ENCODE peak calls at places on chromosomes 11 and 22, in seven cellular contexts. N is A549, S is heart left ventricle, V is ovary, H is HCT116, P is body of pancreas, E is transverse colon. Y is an unnamed sample.

GRCh38 chr11:127693686-127694085 is 693.1 kb upstream of the KIRREL3 start:
- DNase-seq in N (no peak), S (no peak), V (no peak), H (no peak), P (no peak), E (no peak), Y (no peak)

GRCh38 chr11:46906596-46906995 is 11.8 kb downstream of the LRP4 start:
- DNase-seq in N (no peak), S (no peak), V (no peak), H (no peak), P (no peak), E (no peak), Y (no peak)

GRCh38 chr11:113663567-113663966 is 42.5 kb downstream of the TMPRSS5 start:
- DNase-seq in N (no peak), S (no peak), V (no peak), H (no peak), P (no peak), E (no peak), Y (no peak)

GRCh38 chr11:134854391-134854991 is 442.4 kb upstream of the B3GAT1 start:
- DNase-seq in N (no peak), S (no peak), V (no peak), H (no peak), P (no peak), E (no peak), Y (no peak)

GRCh38 chr11:93005239-93005638 is 35.8 kb downstream of the MTNR1B start:
- DNase-seq in N (no peak), S (no peak), V (no peak), H (no peak), P (no peak), E (no peak), Y (no peak)

GRCh38 chr11:64564947-64565889 is 25.8 kb upstream of the SLC22A12 start:
- DNase-seq in N (no peak), S (no peak), V (no peak), H (no peak), P (no peak), E (no peak), Y (no peak)

GRCh38 chr22:37464181-37464580 is 22.0 kb downstream of the MFNG start:
- DNase-seq in N (no peak), S (no peak), V (no peak), H (no peak), P (no peak), E (peak; percentile 17), Y (no peak)

GRCh38 chr11:78290293-78291176 is 101.8 kb downstream of the USP35 start:
- DNase-seq in N (no peak), S (no peak), V (no peak), H (no peak), P (no peak), E (no peak), Y (no peak)

GRCh38 chr11:70399681-70400112 is 1.4 kb downstream of the CTTN start:
- DNase-seq in N (peak; percentile 94), S (peak; percentile 83), V (peak; percentile 92), H (peak; percentile 87), P (peak; percentile 81), E (peak; percentile 74), Y (peak; percentile 94)

GRCh38 chr11:134071766-134072403 is 3.0 kb downstream of the JAM3 start:
- DNase-seq in N (no peak), S (no peak), V (no peak), H (no peak), P (no peak), E (no peak), Y (no peak)

GRCh38 chr22:39151329-39151975 is 1.0 kb downstream of the CBX7 start:
- DNase-seq in N (no peak), S (no peak), V (peak; percentile 45), H (no peak), P (no peak), E (no peak), Y (peak; percentile 73)

GRCh38 chr11:110787680-110788079 is 75.4 kb upstream of the ARHGAP20 start:
- DNase-seq in N (no peak), S (no peak), V (no peak), H (no peak), P (no peak), E (no peak), Y (no peak)

GRCh38 chr11:590997-591396 is 14.7 kb downstream of the PHRF1 start:
- DNase-seq in N (no peak), S (no peak), V (no peak), H (no peak), P (no peak), E (no peak), Y (no peak)

GRCh38 chr11:94809251-94809650 is 41.1 kb downstream of the AMOTL1 start:
- DNase-seq in N (no peak), S (no peak), V (no peak), H (no peak), P (no peak), E (no peak), Y (no peak)

GRCh38 chr22:28799125-28799833 is 1.1 kb downstream of the XBP1 start:
- DNase-seq in N (peak; percentile 71), S (no peak), V (peak; percentile 47), H (peak; percentile 35), P (peak; percentile 33), E (peak; percentile 69), Y (peak; percentile 91)

GRCh38 chr11:95256204-95256819 is 25.3 kb upstream of the SESN3 start:
- DNase-seq in N (no peak), S (no peak), V (no peak), H (no peak), P (no peak), E (no peak), Y (no peak)

GRCh38 chr11:66047541-66048365 is 1.2 kb downstream of the GAL3ST3 start:
- DNase-seq in N (no peak), S (no peak), V (no peak), H (no peak), P (peak; percentile 45), E (no peak), Y (no peak)

GRCh38 chr11:83521647-83522596 is 235.8 kb upstream of the CCDC90B start:
- DNase-seq in N (no peak), S (no peak), V (no peak), H (no peak), P (no peak), E (no peak), Y (no peak)

GRCh38 chr22:36891646-36892045 is 21.8 kb upstream of the CSF2RB start:
- DNase-seq in N (no peak), S (no peak), V (no peak), H (no peak), P (no peak), E (no peak), Y (no peak)

GRCh38 chr22:40200795-40201194 is 23.1 kb downstream of the TNRC6B start:
- DNase-seq in N (no peak), S (no peak), V (no peak), H (no peak), P (no peak), E (no peak), Y (no peak)

GRCh38 chr11:58286249-58286648 is 18.2 kb upstream of the OR10W1 start:
- DNase-seq in N (peak; percentile 7), S (no peak), V (no peak), H (peak; percentile 23), P (no peak), E (peak; percentile 26), Y (no peak)

GRCh38 chr22:20882855-20883254 is 24.0 kb downstream of the SNAP29 start:
- DNase-seq in N (no peak), S (no peak), V (no peak), H (no peak), P (no peak), E (no peak), Y (no peak)

GRCh38 chr11:29260939-29261705 is 755.7 kb downstream of the KCNA4 start:
- DNase-seq in N (peak; percentile 15), S (no peak), V (no peak), H (peak; percentile 76), P (no peak), E (no peak), Y (no peak)

GRCh38 chr11:13962562-13963168 is at the start of gene SPON1:
- DNase-seq in N (no peak), S (peak; percentile 37), V (peak; percentile 68), H (no peak), P (peak; percentile 34), E (peak; percentile 50), Y (peak; percentile 75)

GRCh38 chr11:14075118-14075601 is 112.6 kb downstream of the SPON1 start:
- DNase-seq in N (no peak), S (no peak), V (no peak), H (no peak), P (no peak), E (no peak), Y (no peak)

DNA sequence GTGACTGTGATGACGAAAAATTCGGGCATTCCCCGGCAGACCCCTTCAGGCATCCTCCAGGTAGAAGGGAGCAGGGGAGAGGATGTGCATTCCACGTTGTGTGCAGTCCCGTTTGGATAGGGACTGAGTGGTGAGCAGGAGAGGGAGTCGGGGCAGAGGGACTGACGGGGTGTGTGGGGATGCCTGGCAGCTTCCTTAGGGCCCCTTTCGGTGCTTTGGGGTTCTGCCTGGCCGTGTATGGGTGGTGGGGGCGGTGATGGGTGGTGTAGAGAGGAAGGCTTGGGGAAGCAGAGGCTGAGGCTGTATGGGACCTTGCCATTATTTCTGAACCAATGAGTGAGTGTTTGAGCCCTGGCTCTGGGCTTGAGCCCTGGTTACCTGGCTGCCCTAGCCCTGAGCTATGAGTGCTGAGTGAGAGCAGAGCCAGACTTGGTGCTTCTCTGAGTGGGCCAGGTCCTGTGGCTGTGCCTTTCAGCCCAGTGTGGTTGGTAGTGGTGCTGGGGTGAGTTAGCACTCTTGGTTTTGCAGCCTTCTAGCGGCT is 914 bp downstream of the INPPL1 start:
- DNase-seq in N (no peak), S (no peak), V (peak; percentile 30), H (no peak), P (no peak), E (no peak), Y (peak; percentile 64)
- TF ChIP-seq POLR2A in N (no peak), S (no peak), V (no peak), H (no peak), P (no peak), E (no peak), Y (no peak)

GRCh38 chr11:73649206-73649605 is 2.8 kb downstream of the PLEKHB1 start:
- DNase-seq in N (no peak), S (no peak), V (no peak), H (no peak), P (no peak), E (no peak), Y (no peak)
- H3K27ac ChIP-seq in N (no peak overlapping the region), S (no peak overlapping the region), V (no peak overlapping the region), H (no peak overlapping the region), P (no peak overlapping the region), E (no peak overlapping the region), Y (peak overlapping the region; percentile 35)

GRCh38 chr11:67266424-67267187 is at the start of gene GRK2:
- DNase-seq in N (peak; percentile 44), S (no peak), V (peak; percentile 58), H (no peak), P (peak; percentile 53), E (no peak), Y (peak; percentile 76)
- H3K4me1 ChIP-seq in N (peaks cover 40% of the 10 kb centered on the region), S (peaks cover 63% of the 10 kb centered on the region), V (peaks cover 27% of the 10 kb centered on the region), H (peaks cover 36% of the 10 kb centered on the region), P (peaks cover 61% of the 10 kb centered on the region), E (peaks cover 45% of the 10 kb centered on the region), Y (peaks cover 71% of the 10 kb centered on the region)

DNA sequence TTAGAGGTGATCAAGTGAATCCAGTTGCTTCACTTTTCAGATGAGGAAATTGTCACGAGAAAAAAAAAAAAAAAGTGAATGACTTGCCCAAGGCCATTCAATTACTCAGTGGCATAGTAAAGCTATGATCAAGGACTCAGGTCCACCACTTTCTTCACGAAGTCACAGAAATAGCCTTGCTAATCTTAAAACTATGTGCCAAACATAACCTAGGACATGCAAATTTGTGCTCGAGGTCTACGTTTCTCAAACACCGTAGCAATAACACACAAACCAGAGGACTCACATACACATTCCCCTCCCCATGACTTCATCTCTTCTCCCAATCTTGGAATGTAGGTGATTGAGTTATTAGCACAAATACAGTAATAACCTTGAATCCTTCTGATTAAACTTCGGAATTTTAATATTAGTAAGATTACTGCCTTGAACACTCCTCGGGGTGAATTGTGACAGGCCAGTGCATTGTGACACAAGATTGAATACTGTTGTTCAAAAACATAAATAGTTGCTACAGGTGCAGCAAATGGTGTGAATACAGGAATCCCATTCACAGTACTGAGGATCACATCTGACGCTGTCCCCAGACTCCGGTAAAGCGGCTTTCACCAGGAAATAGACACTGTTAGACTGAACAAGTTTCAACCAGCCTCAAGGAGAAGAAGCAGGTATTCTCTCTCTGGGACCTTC is 3.8 kb downstream of the LGR4 start:
- DNase-seq in N (no peak), S (no peak), V (no peak), H (no peak), P (peak; percentile 47), E (no peak), Y (no peak)
- TF ChIP-seq POLR2A in N (no peak), S (no peak), V (no peak), H (no peak), P (peak; percentile 80), E (peak; percentile 48), Y (no peak)

Y was measured in sigmoid colon.